ENCODE peak calls at places on chromosomes 13 and 19, in four cellular contexts. One of them, this sample, is unnamed. For H3K4me1, the result is how much of the 10 kb centered on the place peaks cover.

GRCh38 chr19:55606471-55606787 is 982 bp downstream of the ZNF865 start:
- DNase-seq in K562: no peak
- DNase-seq in GM12878: no peak
- DNase-seq in IMR-90: no peak
- DNase-seq in this sample: no peak

GRCh38 chr19:5857203-5858081 is 6.2 kb upstream of the FUT3 start:
- DNase-seq in IMR-90: no peak
- DNase-seq in GM12878: no peak
- DNase-seq in K562: no peak
- DNase-seq in this sample: no peak

GRCh38 chr19:30367001-30367400 is 5.2 kb upstream of the ZNF536 start:
- DNase-seq in K562: no peak
- DNase-seq in IMR-90: no peak
- DNase-seq in GM12878: no peak
- DNase-seq in this sample: no peak

GRCh38 chr13:77838271-77838670 is 80.4 kb downstream of the EDNRB start:
- DNase-seq in K562: no peak
- DNase-seq in GM12878: no peak
- DNase-seq in IMR-90: no peak
- DNase-seq in this sample: no peak

GRCh38 chr13:102399791-102400618 is 1.8 kb downstream of the FGF14 start:
- DNase-seq in GM12878: no peak
- DNase-seq in IMR-90: no peak
- DNase-seq in K562: no peak
- DNase-seq in this sample: peak

GRCh38 chr19:2271516-2272103 is 10.4 kb downstream of the PEAK3 start:
- DNase-seq in GM12878: no peak
- DNase-seq in K562: no peak
- DNase-seq in IMR-90: peak
- DNase-seq in this sample: no peak

GRCh38 chr19:19121371-19121770 is 16.9 kb downstream of the TMEM161A start:
- DNase-seq in IMR-90: no peak
- DNase-seq in K562: no peak
- DNase-seq in GM12878: no peak
- DNase-seq in this sample: no peak

GRCh38 chr19:6241056-6241455 is 38.7 kb downstream of the MLLT1 start:
- DNase-seq in K562: no peak
- DNase-seq in IMR-90: no peak
- DNase-seq in GM12878: no peak
- DNase-seq in this sample: no peak

GRCh38 chr13:24008679-24009078 is 111.4 kb upstream of the C1QTNF9B start:
- DNase-seq in K562: no peak
- DNase-seq in IMR-90: peak
- DNase-seq in GM12878: no peak
- DNase-seq in this sample: no peak

DNA sequence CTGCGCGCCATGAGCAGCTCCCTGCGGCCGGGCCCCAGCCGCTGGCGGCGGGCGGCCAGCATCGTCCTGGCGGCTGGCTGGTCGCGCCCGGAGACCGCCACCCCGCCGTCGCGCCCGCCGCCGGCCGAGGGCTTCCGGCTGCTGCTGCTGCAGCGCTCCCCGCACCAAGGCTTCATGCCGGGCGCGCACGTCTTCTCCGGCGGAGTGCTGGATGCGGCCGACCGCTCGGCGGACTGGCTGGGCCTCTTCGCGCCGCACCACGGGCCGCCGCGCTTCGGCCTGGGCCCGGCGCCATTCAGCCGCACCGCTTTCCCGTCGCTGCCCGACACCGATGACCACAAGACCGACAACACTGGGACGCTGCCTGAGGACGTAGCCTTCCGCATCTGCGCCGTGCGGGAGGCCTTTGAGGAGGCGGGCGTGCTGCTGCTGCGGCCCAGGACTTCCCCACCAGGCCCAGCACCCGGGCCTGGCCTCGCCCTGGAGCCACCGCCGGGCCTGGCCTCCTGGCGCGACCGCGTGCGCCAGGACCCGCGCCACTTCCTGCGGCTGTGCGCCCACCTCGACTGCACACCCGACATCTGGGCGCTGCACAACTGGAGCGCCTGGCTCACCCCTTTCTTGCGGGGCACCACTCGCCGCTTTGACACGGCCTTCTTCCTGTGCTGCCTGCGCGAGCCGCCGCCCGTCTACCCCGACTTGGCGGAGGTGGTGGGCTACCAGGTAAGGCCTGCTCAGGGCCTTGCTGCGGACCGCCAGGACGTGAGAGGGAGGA is 518 bp downstream of the NUDT19 start:
- DNase-seq in GM12878: no peak
- DNase-seq in IMR-90: peak
- DNase-seq in K562: peak
- DNase-seq in this sample: no peak
- TF ChIP-seq BHLHE40 in GM12878: no peak
- TF ChIP-seq BHLHE40 in IMR-90: no peak
- TF ChIP-seq BHLHE40 in K562: no peak
- TF ChIP-seq BHLHE40 in this sample: no peak

GRCh38 chr19:10518444-10519361 is 1.5 kb upstream of the S1PR5 start:
- DNase-seq in K562: no peak
- DNase-seq in IMR-90: no peak
- DNase-seq in GM12878: no peak
- DNase-seq in this sample: no peak
- H3K4me1 ChIP-seq in K562: under half
- H3K4me1 ChIP-seq in IMR-90: under half
- H3K4me1 ChIP-seq in GM12878: under half
- H3K4me1 ChIP-seq in this sample: under half

GRCh38 chr19:40444181-40445005 is at the start of gene SERTAD3:
- DNase-seq in GM12878: peak
- DNase-seq in K562: peak
- DNase-seq in IMR-90: peak
- DNase-seq in this sample: peak
- TF ChIP-seq ELK1 in GM12878: peak
- TF ChIP-seq ELK1 in K562: no peak
- TF ChIP-seq ELK1 in IMR-90: no peak
- TF ChIP-seq ELK1 in this sample: no peak

GRCh38 chr13:43918636-43919035 is 38.9 kb downstream of the LACC1 start:
- DNase-seq in K562: no peak
- DNase-seq in GM12878: no peak
- DNase-seq in IMR-90: no peak
- DNase-seq in this sample: no peak

GRCh38 chr13:43915451-43915850 is 35.7 kb downstream of the LACC1 start:
- DNase-seq in K562: no peak
- DNase-seq in IMR-90: peak
- DNase-seq in GM12878: no peak
- DNase-seq in this sample: no peak

GRCh38 chr13:43911871-43912270 is 32.2 kb downstream of the LACC1 start:
- DNase-seq in IMR-90: no peak
- DNase-seq in GM12878: no peak
- DNase-seq in K562: no peak
- DNase-seq in this sample: no peak

GRCh38 chr13:43911283-43911682 is 31.6 kb downstream of the LACC1 start:
- DNase-seq in IMR-90: no peak
- DNase-seq in K562: no peak
- DNase-seq in GM12878: no peak
- DNase-seq in this sample: no peak

GRCh38 chr13:43916828-43917227 is 37.1 kb downstream of the LACC1 start:
- DNase-seq in K562: no peak
- DNase-seq in IMR-90: no peak
- DNase-seq in GM12878: no peak
- DNase-seq in this sample: no peak
- TF ChIP-seq BHLHE40 in K562: no peak
- TF ChIP-seq BHLHE40 in IMR-90: no peak
- TF ChIP-seq BHLHE40 in GM12878: no peak
- TF ChIP-seq BHLHE40 in this sample: no peak

GRCh38 chr19:35042056-35042730 is 672 bp downstream of the HPN start:
- DNase-seq in K562: no peak
- DNase-seq in GM12878: no peak
- DNase-seq in IMR-90: no peak
- DNase-seq in this sample: no peak
- H3K4me1 ChIP-seq in K562: under half
- H3K4me1 ChIP-seq in GM12878: under half
- H3K4me1 ChIP-seq in IMR-90: under half
- H3K4me1 ChIP-seq in this sample: under half

GRCh38 chr13:94925263-94925662 is 212.9 kb upstream of the SOX21 start:
- DNase-seq in IMR-90: no peak
- DNase-seq in GM12878: no peak
- DNase-seq in K562: no peak
- DNase-seq in this sample: no peak

GRCh38 chr13:94917814-94918213 is 205.5 kb upstream of the SOX21 start:
- DNase-seq in K562: no peak
- DNase-seq in IMR-90: no peak
- DNase-seq in GM12878: no peak
- DNase-seq in this sample: no peak

GRCh38 chr13:94920578-94920977 is 208.2 kb upstream of the SOX21 start:
- DNase-seq in IMR-90: no peak
- DNase-seq in K562: no peak
- DNase-seq in GM12878: no peak
- DNase-seq in this sample: no peak

GRCh38 chr13:94921181-94921580 is 208.8 kb upstream of the SOX21 start:
- DNase-seq in K562: no peak
- DNase-seq in IMR-90: no peak
- DNase-seq in GM12878: no peak
- DNase-seq in this sample: no peak
- TF ChIP-seq ELK1 in K562: no peak
- TF ChIP-seq ELK1 in IMR-90: no peak
- TF ChIP-seq ELK1 in GM12878: no peak
- TF ChIP-seq ELK1 in this sample: no peak

GRCh38 chr19:53977991-53978731 is 13.3 kb upstream of the CACNG6 start:
- DNase-seq in IMR-90: peak
- DNase-seq in K562: peak
- DNase-seq in GM12878: no peak
- DNase-seq in this sample: peak
- TF ChIP-seq BHLHE40 in IMR-90: no peak
- TF ChIP-seq BHLHE40 in K562: no peak
- TF ChIP-seq BHLHE40 in GM12878: no peak
- TF ChIP-seq BHLHE40 in this sample: no peak

This sample was measured in A549.